ENCODE peak calls at places on chromosomes 1 and 21, in ten cellular contexts. X, H, M, B, Y, N, A, V, I and Q are unnamed samples.

GRCh38 chr1:234960722-234961467 is 167.7 kb downstream of the TOMM20 start:
- DNase-seq in X (peak), H (no peak), M (no peak), B (peak), Y (no peak), N (no peak), A (peak), V (no peak), I (no peak), Q (no peak)

GRCh38 chr1:82260051-82260450 is 459.3 kb downstream of the ADGRL2 start:
- DNase-seq in X (no peak), H (no peak), M (no peak), B (no peak), Y (no peak), N (no peak), A (no peak), V (no peak), I (no peak), Q (no peak)

GRCh38 chr1:42960693-42961559 is 2.3 kb upstream of the SLC2A1 start:
- DNase-seq in X (no peak), H (no peak), M (no peak), B (no peak), Y (no peak), N (no peak), A (no peak), V (no peak), I (no peak), Q (no peak)

GRCh38 chr1:234531181-234532132 is 52.5 kb upstream of the TARBP1 start:
- DNase-seq in X (peak), H (no peak), M (no peak), B (no peak), Y (no peak), N (no peak), A (no peak), V (no peak), I (peak), Q (no peak)

GRCh38 chr1:206419250-206419649 is 51.0 kb upstream of the IKBKE start:
- DNase-seq in X (no peak), H (no peak), M (no peak), B (no peak), Y (no peak), N (no peak), A (no peak), V (no peak), I (no peak), Q (no peak)

GRCh38 chr1:230939806-230940489 is 38.7 kb downstream of the TTC13 start:
- DNase-seq in X (no peak), H (no peak), M (no peak), B (no peak), Y (no peak), N (no peak), A (no peak), V (no peak), I (no peak), Q (no peak)

GRCh38 chr1:189409774-189410173 is 1067.9 kb downstream of the BRINP3 start:
- DNase-seq in X (no peak), H (no peak), M (no peak), B (peak), Y (no peak), N (no peak), A (no peak), V (no peak), I (no peak), Q (no peak)

GRCh38 chr1:199221371-199222150 is 582.7 kb downstream of the PTPRC start:
- DNase-seq in X (no peak), H (peak), M (no peak), B (no peak), Y (no peak), N (no peak), A (no peak), V (no peak), I (no peak), Q (no peak)

GRCh38 chr1:91831132-91831930 is 54.6 kb downstream of the TGFBR3 start:
- DNase-seq in X (no peak), H (no peak), M (no peak), B (no peak), Y (no peak), N (no peak), A (no peak), V (no peak), I (no peak), Q (no peak)

GRCh38 chr1:36567601-36568341 is 85.1 kb upstream of the CSF3R start:
- DNase-seq in X (peak), H (no peak), M (no peak), B (no peak), Y (no peak), N (no peak), A (peak), V (no peak), I (no peak), Q (no peak)

GRCh38 chr1:222037720-222038119 is 295.8 kb upstream of the DUSP10 start:
- DNase-seq in X (no peak), H (no peak), M (no peak), B (no peak), Y (no peak), N (no peak), A (no peak), V (no peak), I (no peak), Q (no peak)

GRCh38 chr21:26470361-26471115 is 102.5 kb downstream of the CYYR1 start:
- DNase-seq in X (no peak), H (no peak), M (no peak), B (no peak), Y (no peak), N (no peak), A (no peak), V (no peak), I (no peak), Q (no peak)

GRCh38 chr1:86913399-86913895 is 479 bp downstream of the SELENOF start:
- DNase-seq in X (no peak), H (peak), M (no peak), B (peak), Y (no peak), N (no peak), A (no peak), V (no peak), I (no peak), Q (peak)

GRCh38 chr21:45889115-45889708 is 92.4 kb upstream of the COL6A1 start:
- DNase-seq in X (no peak), H (no peak), M (no peak), B (no peak), Y (no peak), N (no peak), A (no peak), V (no peak), I (peak), Q (no peak)

GRCh38 chr1:53889304-53890298 is at the start of gene YIPF1:
- DNase-seq in X (peak), H (peak), M (peak), B (peak), Y (peak), N (peak), A (peak), V (peak), I (peak), Q (peak)

GRCh38 chr1:168972887-168973286 is 133.6 kb upstream of the ATP1B1 start:
- DNase-seq in X (peak), H (no peak), M (no peak), B (no peak), Y (no peak), N (no peak), A (no peak), V (no peak), I (no peak), Q (no peak)

GRCh38 chr1:65267291-65268087 is 41.9 kb upstream of the DNAJC6 start:
- DNase-seq in X (no peak), H (no peak), M (no peak), B (no peak), Y (no peak), N (no peak), A (no peak), V (no peak), I (no peak), Q (no peak)

GRCh38 chr1:85867189-85867588 is 159.0 kb upstream of the ZNHIT6 start:
- DNase-seq in X (no peak), H (peak), M (no peak), B (no peak), Y (no peak), N (no peak), A (no peak), V (no peak), I (no peak), Q (no peak)

GRCh38 chr1:65904681-65905083 is 112.0 kb downstream of the PDE4B start:
- DNase-seq in X (no peak), H (no peak), M (no peak), B (no peak), Y (no peak), N (no peak), A (no peak), V (no peak), I (no peak), Q (no peak)

GRCh38 chr1:243421784-243422183 is 165.9 kb downstream of the SDCCAG8 start:
- DNase-seq in X (peak), H (peak), M (peak), B (peak), Y (no peak), N (no peak), A (peak), V (peak), I (no peak), Q (peak)

GRCh38 chr1:72516826-72517225 is 234.5 kb upstream of the NEGR1 start:
- DNase-seq in X (no peak), H (no peak), M (no peak), B (no peak), Y (no peak), N (no peak), A (no peak), V (no peak), I (no peak), Q (no peak)

GRCh38 chr1:194289569-194290266 is 1103.3 kb upstream of the B3GALT2 start:
- DNase-seq in X (no peak), H (no peak), M (no peak), B (no peak), Y (peak), N (no peak), A (no peak), V (peak), I (no peak), Q (peak)

GRCh38 chr1:167501513-167502191 is 16.7 kb downstream of the CD247 start:
- DNase-seq in X (peak), H (no peak), M (no peak), B (no peak), Y (no peak), N (no peak), A (no peak), V (no peak), I (no peak), Q (no peak)

GRCh38 chr1:7398982-7399381 is 372.1 kb upstream of the VAMP3 start:
- DNase-seq in X (no peak), H (no peak), M (no peak), B (no peak), Y (no peak), N (no peak), A (no peak), V (no peak), I (no peak), Q (no peak)

GRCh38 chr21:43965911-43966585 is 46.1 kb upstream of the TRAPPC10 start:
- DNase-seq in X (no peak), H (no peak), M (no peak), B (no peak), Y (no peak), N (no peak), A (no peak), V (no peak), I (no peak), Q (no peak)

GRCh38 chr1:1985375-1986050 is 18.1 kb downstream of the CFAP74 start:
- DNase-seq in X (no peak), H (no peak), M (no peak), B (no peak), Y (no peak), N (no peak), A (no peak), V (no peak), I (no peak), Q (no peak)

GRCh38 chr1:25182629-25183028 is 49.7 kb downstream of the SYF2 start:
- DNase-seq in X (no peak), H (no peak), M (peak), B (no peak), Y (no peak), N (no peak), A (peak), V (no peak), I (no peak), Q (no peak)

GRCh38 chr1:28104866-28105467 is 16.6 kb upstream of the EYA3 start:
- DNase-seq in X (peak), H (no peak), M (no peak), B (peak), Y (no peak), N (peak), A (no peak), V (no peak), I (no peak), Q (no peak)

GRCh38 chr1:49597436-49597835 is 426.3 kb downstream of the AGBL4 start:
- DNase-seq in X (no peak), H (no peak), M (no peak), B (no peak), Y (no peak), N (no peak), A (no peak), V (no peak), I (no peak), Q (no peak)

GRCh38 chr1:8211620-8212442 is 106.1 kb upstream of the SLC45A1 start:
- DNase-seq in X (no peak), H (peak), M (peak), B (peak), Y (no peak), N (no peak), A (no peak), V (no peak), I (no peak), Q (no peak)

GRCh38 chr1:230752407-230752806 is 5.2 kb downstream of the CAPN9 start:
- DNase-seq in X (peak), H (no peak), M (no peak), B (no peak), Y (no peak), N (no peak), A (no peak), V (no peak), I (no peak), Q (no peak)

GRCh38 chr1:231059566-231060193 is 19.6 kb upstream of the FAM89A start:
- DNase-seq in X (no peak), H (no peak), M (no peak), B (no peak), Y (no peak), N (no peak), A (no peak), V (no peak), I (no peak), Q (no peak)

GRCh38 chr1:84698718-84699117 is 8.5 kb upstream of the SSX2IP start:
- DNase-seq in X (no peak), H (no peak), M (peak), B (peak), Y (no peak), N (no peak), A (no peak), V (no peak), I (no peak), Q (no peak)

GRCh38 chr1:48043524-48043923 is 46.3 kb upstream of the TRABD2B start:
- DNase-seq in X (no peak), H (no peak), M (no peak), B (no peak), Y (no peak), N (no peak), A (no peak), V (no peak), I (no peak), Q (no peak)

GRCh38 chr1:200435200-200435780 is 25.5 kb upstream of the ZNF281 start:
- DNase-seq in X (no peak), H (no peak), M (no peak), B (no peak), Y (no peak), N (no peak), A (no peak), V (no peak), I (no peak), Q (no peak)

GRCh38 chr1:30757196-30757949 is at the start of gene LAPTM5:
- DNase-seq in X (no peak), H (peak), M (no peak), B (no peak), Y (peak), N (no peak), A (peak), V (peak), I (peak), Q (peak)

GRCh38 chr1:36508257-36508656 is 25.5 kb upstream of the CSF3R start:
- DNase-seq in X (no peak), H (no peak), M (no peak), B (no peak), Y (no peak), N (no peak), A (no peak), V (no peak), I (no peak), Q (no peak)

GRCh38 chr1:180566048-180566447 is 7.3 kb downstream of the OVAAL start:
- DNase-seq in X (no peak), H (no peak), M (no peak), B (no peak), Y (no peak), N (no peak), A (no peak), V (no peak), I (no peak), Q (no peak)

GRCh38 chr1:180566495-180566894 is 7.7 kb downstream of the OVAAL start:
- DNase-seq in X (no peak), H (no peak), M (no peak), B (no peak), Y (no peak), N (no peak), A (no peak), V (no peak), I (no peak), Q (no peak)

GRCh38 chr1:180568211-180568610 is 9.4 kb downstream of the OVAAL start:
- DNase-seq in X (no peak), H (no peak), M (no peak), B (no peak), Y (no peak), N (no peak), A (no peak), V (no peak), I (no peak), Q (no peak)

GRCh38 chr1:180565472-180565871 is 6.7 kb downstream of the OVAAL start:
- DNase-seq in X (no peak), H (no peak), M (no peak), B (no peak), Y (no peak), N (no peak), A (no peak), V (no peak), I (no peak), Q (no peak)

DNA sequence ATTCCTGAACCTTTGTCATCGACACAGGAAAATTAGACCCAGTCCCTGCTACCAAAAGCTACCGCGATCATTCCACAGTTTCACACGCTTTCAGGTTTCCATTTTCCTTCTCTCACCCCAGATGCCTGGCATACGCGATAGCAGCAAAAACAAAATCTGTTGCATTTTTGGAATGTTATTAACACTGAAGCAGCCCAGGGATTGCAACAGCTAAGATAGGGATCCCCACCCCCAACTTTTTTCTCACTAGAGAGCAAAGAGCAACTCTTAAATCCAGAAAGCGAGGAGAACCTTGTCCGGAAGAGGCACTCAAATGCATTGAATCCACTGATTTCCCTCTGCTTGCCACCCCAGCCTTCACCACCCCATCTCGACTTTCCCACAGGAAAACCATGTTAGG is 8.9 kb downstream of the OVAAL start:
- DNase-seq in X (no peak), H (no peak), M (no peak), B (no peak), Y (no peak), N (no peak), A (no peak), V (no peak), I (no peak), Q (no peak)
- H3K27ac ChIP-seq in X (no peak), H (no peak), M (no peak), B (no peak), Y (no peak), N (no peak), A (no peak), V (no peak), I (peak), Q (no peak)

DNA sequence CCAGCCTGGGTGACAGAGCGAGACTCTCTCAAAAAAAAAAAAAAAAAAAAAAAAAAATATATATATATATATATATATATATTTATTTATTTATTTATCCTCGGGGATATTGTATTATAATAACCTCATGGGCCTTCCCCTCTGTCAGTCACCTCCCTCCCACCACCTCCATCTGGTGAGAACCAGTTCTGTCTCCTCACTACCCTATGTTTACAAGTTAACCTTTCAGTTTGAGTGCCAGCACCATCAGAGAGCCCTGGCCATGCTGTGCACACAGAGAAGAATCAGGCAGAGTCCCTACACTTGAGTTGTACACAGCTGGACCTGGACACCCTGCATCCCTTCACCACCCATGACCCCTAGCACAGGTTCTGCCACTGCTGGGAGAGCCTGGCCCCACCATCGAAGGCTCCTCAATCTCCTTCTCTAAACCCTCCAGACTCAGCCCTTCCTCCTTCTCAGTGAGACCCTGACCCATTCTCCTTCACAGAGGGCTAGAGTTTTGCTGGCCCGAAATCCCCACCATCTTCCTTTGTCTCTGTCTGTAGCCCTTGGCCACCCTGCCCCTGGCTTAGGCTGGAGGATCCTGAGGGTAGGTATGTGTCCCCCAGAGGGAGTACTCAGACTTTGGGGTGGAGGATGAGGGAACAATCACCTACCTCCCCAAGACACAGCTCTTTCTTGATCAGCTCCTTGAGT is 1.2 kb downstream of the S100A5 start:
- DNase-seq in X (no peak), H (no peak), M (no peak), B (no peak), Y (no peak), N (no peak), A (no peak), V (no peak), I (no peak), Q (no peak)
- H3K27ac ChIP-seq in X (no peak), H (peak), M (no peak), B (peak), Y (peak), N (no peak), A (no peak), V (no peak), I (no peak), Q (no peak)

DNA sequence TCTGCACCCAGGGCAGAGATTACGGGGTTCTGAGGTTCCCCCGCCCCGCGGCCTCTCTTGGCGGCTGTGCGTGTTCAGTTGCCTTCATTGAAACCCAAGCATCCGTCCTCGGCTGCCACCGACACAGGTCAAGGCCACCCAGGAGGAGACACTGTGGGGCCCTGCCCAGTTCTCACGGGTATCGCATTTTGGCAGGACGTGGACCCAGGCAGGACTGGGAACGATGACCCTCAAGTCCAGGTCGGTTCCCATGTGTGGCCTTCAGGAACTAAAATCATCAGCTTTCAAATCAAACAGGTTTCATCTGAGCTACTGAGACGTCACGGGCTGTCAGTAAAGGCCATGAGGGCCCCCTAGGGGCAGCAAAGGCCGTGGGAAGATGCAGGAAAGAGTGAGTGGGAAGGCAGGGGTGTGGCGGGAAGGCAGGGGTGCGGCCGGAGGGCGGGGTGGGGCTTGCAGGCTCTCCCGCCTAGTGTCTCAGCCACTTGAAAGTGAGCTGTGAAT is 7.0 kb upstream of the C1orf174 start:
- DNase-seq in X (peak), H (peak), M (no peak), B (peak), Y (no peak), N (no peak), A (no peak), V (no peak), I (no peak), Q (no peak)
- H3K27ac ChIP-seq in X (no peak), H (no peak), M (no peak), B (no peak), Y (no peak), N (no peak), A (no peak), V (no peak), I (no peak), Q (no peak)

GRCh38 chr1:208207388-208208131 is 36.6 kb downstream of the PLXNA2 start:
- DNase-seq in X (peak), H (no peak), M (peak), B (no peak), Y (no peak), N (no peak), A (peak), V (no peak), I (peak), Q (no peak)
- H3K27ac ChIP-seq in X (peak), H (no peak), M (peak), B (no peak), Y (no peak), N (no peak), A (peak), V (no peak), I (peak), Q (no peak)

GRCh38 chr21:42641311-42642218 is 11.9 kb upstream of the PDE9A start:
- DNase-seq in X (no peak), H (no peak), M (no peak), B (no peak), Y (no peak), N (no peak), A (no peak), V (no peak), I (no peak), Q (no peak)
- H3K27ac ChIP-seq in X (no peak), H (no peak), M (no peak), B (no peak), Y (no peak), N (no peak), A (no peak), V (no peak), I (no peak), Q (no peak)